ENCODE peak calls at places on chromosomes 5 and 9, in four cellular contexts. N is astrocyte, E is sigmoid colon, S is hepatocyte. B is an unnamed sample.

GRCh38 chr5:65100846-65101678 is 332.3 kb downstream of the CWC27 start:
- DNase-seq in S (peak; percentile 80), E (no peak), N (peak; percentile 69), B (no peak)

GRCh38 chr9:122580360-122580759 is 2.8 kb downstream of the OR1L8 start:
- DNase-seq in S (no peak), E (no peak), N (peak; percentile 60), B (no peak)

GRCh38 chr9:79917417-79917816 is 345.7 kb downstream of the TLE4 start:
- DNase-seq in S (no peak), E (no peak), N (no peak), B (no peak)

GRCh38 chr9:11063263-11063662 is 450.5 kb upstream of the PTPRD start:
- DNase-seq in E (no peak), S (peak; percentile 23), N (no peak), B (no peak)

GRCh38 chr9:70427161-70427945 is 12.9 kb upstream of the KLF9 start:
- DNase-seq in E (peak; percentile 78), S (peak; percentile 46), N (no peak), B (no peak)

GRCh38 chr9:7139886-7140285 is 382.1 kb downstream of the KDM4C start:
- DNase-seq in N (no peak), S (no peak), E (no peak), B (no peak)

GRCh38 chr5:142491679-142492078 is 166.9 kb upstream of the SPRY4 start:
- DNase-seq in N (no peak), S (no peak), E (no peak), B (no peak)

GRCh38 chr9:101409079-101409477 is 10.4 kb downstream of the ZNF189 start:
- DNase-seq in N (no peak), S (no peak), E (no peak), B (no peak)

GRCh38 chr9:115540091-115540490 is 422.1 kb upstream of the TNC start:
- DNase-seq in S (no peak), E (no peak), N (peak; percentile 49), B (peak; percentile 8)

GRCh38 chr5:61339764-61340163 is 7.7 kb downstream of the ZSWIM6 start:
- DNase-seq in N (no peak), E (no peak), S (no peak), B (no peak)

GRCh38 chr9:104774831-104775573 is 11.1 kb downstream of the NIPSNAP3B start:
- DNase-seq in S (no peak), E (no peak), N (no peak), B (no peak)

GRCh38 chr9:68619056-68619455 is 78.4 kb upstream of the TMEM252 start:
- DNase-seq in E (no peak), N (no peak), S (no peak), B (no peak)

GRCh38 chr5:87243161-87243877 is 24.4 kb upstream of the RASA1 start:
- DNase-seq in N (peak; percentile 57), S (peak; percentile 13), E (no peak), B (no peak)

GRCh38 chr9:96587295-96587694 is 32.3 kb downstream of the CDC14B start:
- DNase-seq in N (no peak), S (no peak), E (no peak), B (no peak)

GRCh38 chr5:156312897-156313680 is 13.9 kb upstream of the SGCD start:
- DNase-seq in S (no peak), E (no peak), N (no peak), B (no peak)

GRCh38 chr5:39367711-39368110 is 3.4 kb upstream of the C9 start:
- DNase-seq in N (no peak), S (no peak), E (no peak), B (no peak)

GRCh38 chr5:82772281-82772680 is 304.9 kb downstream of the TMEM167A start:
- DNase-seq in N (no peak), E (no peak), S (no peak), B (no peak)

GRCh38 chr5:163951069-163951468 is 445.6 kb downstream of the MAT2B start:
- DNase-seq in S (no peak), E (no peak), N (no peak), B (no peak)

GRCh38 chr5:67808340-67808739 is 407.2 kb upstream of the PIK3R1 start:
- DNase-seq in N (no peak), S (no peak), E (no peak), B (no peak)

GRCh38 chr9:94824913-94825619 is 98.6 kb downstream of the AOPEP start:
- DNase-seq in S (no peak), N (no peak), E (no peak), B (no peak)

GRCh38 chr5:107743357-107744000 is 72.7 kb upstream of the EFNA5 start:
- DNase-seq in S (no peak), N (peak; percentile 52), E (no peak), B (no peak)

GRCh38 chr9:84339951-84340350 is 607 bp downstream of the SLC28A3 start:
- DNase-seq in S (no peak), E (no peak), N (no peak), B (no peak)

GRCh38 chr5:7848296-7848695 is 2.6 kb downstream of the CFAP90 start:
- DNase-seq in N (no peak), S (no peak), E (no peak), B (no peak)

GRCh38 chr9:12666813-12667212 is 26.4 kb upstream of the TYRP1 start:
- DNase-seq in E (no peak), N (no peak), S (no peak), B (no peak)
- TF ChIP-seq CTCF in E (no peak), N (no peak), S (no peak), B (no peak)

DNA sequence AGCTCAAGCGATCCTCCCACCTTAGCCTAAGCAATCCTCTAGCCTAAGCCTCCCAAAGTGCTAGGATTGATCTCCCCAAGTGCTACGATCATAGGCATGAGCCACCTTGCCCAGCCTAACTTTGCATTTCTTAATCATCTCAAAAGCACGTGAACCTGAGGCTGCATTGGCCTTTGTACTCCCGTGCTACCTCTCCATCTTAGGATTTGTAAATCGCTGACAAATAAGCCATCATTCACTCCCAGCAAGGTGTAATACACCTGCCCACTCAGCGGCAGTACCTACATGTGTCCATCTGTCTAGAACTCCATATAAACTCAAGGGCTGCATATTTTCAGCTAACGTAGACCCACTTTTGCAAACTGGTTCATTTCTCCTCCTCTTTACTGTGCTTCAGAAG is 2.8 kb downstream of the ANKH start:
- DNase-seq in S (peak; percentile 53), E (no peak), N (no peak), B (no peak)
- H3K4me3 ChIP-seq in S (no peak overlapping the region), E (no peak overlapping the region), N (no peak overlapping the region), B (no peak overlapping the region)

GRCh38 chr9:15422355-15423327 is at the start of gene SNAPC3:
- DNase-seq in E (peak; percentile 96), N (peak; percentile 90), S (peak; percentile 96), B (peak; percentile 82)

GRCh38 chr9:15426019-15426418 is 3.3 kb downstream of the SNAPC3 start:
- DNase-seq in E (no peak), N (no peak), S (no peak), B (no peak)

GRCh38 chr9:15420796-15421195 is 1.9 kb upstream of the SNAPC3 start:
- DNase-seq in E (no peak), S (no peak), N (no peak), B (no peak)

GRCh38 chr9:15421532-15421931 is 1.1 kb upstream of the SNAPC3 start:
- DNase-seq in N (no peak), E (no peak), S (no peak), B (no peak)

GRCh38 chr9:15423328-15423985 is 781 bp downstream of the SNAPC3 start:
- DNase-seq in S (peak; percentile 32), N (no peak), E (no peak), B (no peak)
- TF ChIP-seq CTCF in S (peak; percentile 37), N (peak; percentile 19), E (no peak), B (no peak)

GRCh38 chr5:133859073-133859472 is 109.4 kb downstream of the C5orf15 start:
- DNase-seq in N (no peak), E (no peak), S (no peak), B (no peak)
- H3K4me3 ChIP-seq in N (no peak overlapping the region), E (no peak overlapping the region), S (no peak overlapping the region), B (no peak overlapping the region)